ENCODE peak calls at places on chromosomes 11 and 22, in nine cellular contexts. One of them, this sample, is unnamed.

GRCh38 chr22:48369789-48370507 is 1457.7 kb downstream of the BRD1 start:
- DNase-seq in endodermal cell: peak
- DNase-seq in neural progenitor cell: peak
- DNase-seq in AG04450: no peak
- DNase-seq in mammary epithelial cell: no peak
- DNase-seq in neuronal stem cell: no peak
- DNase-seq in CD8-positive, alpha-beta memory T cell: no peak
- DNase-seq in A549: peak
- DNase-seq in transverse colon: peak
- DNase-seq in this sample: no peak

GRCh38 chr11:95149659-95150294 is 60.1 kb downstream of the ENDOD1 start:
- DNase-seq in endodermal cell: peak
- DNase-seq in neural progenitor cell: peak
- DNase-seq in AG04450: no peak
- DNase-seq in mammary epithelial cell: peak
- DNase-seq in neuronal stem cell: peak
- DNase-seq in CD8-positive, alpha-beta memory T cell: no peak
- DNase-seq in A549: no peak
- DNase-seq in transverse colon: peak
- DNase-seq in this sample: peak

GRCh38 chr11:95088946-95089619 is 563 bp upstream of the ENDOD1 start:
- DNase-seq in endodermal cell: no peak
- DNase-seq in neural progenitor cell: no peak
- DNase-seq in AG04450: no peak
- DNase-seq in mammary epithelial cell: no peak
- DNase-seq in neuronal stem cell: no peak
- DNase-seq in CD8-positive, alpha-beta memory T cell: peak
- DNase-seq in A549: no peak
- DNase-seq in transverse colon: no peak
- DNase-seq in this sample: no peak

GRCh38 chr11:91308069-91308468 is 916.5 kb upstream of the FAT3 start:
- DNase-seq in endodermal cell: no peak
- DNase-seq in neural progenitor cell: no peak
- DNase-seq in AG04450: no peak
- DNase-seq in mammary epithelial cell: no peak
- DNase-seq in neuronal stem cell: no peak
- DNase-seq in CD8-positive, alpha-beta memory T cell: no peak
- DNase-seq in A549: no peak
- DNase-seq in transverse colon: no peak
- DNase-seq in this sample: no peak

GRCh38 chr11:117457835-117458234 is 130.2 kb downstream of the CEP164 start:
- DNase-seq in endodermal cell: peak
- DNase-seq in neural progenitor cell: no peak
- DNase-seq in AG04450: no peak
- DNase-seq in mammary epithelial cell: no peak
- DNase-seq in neuronal stem cell: no peak
- DNase-seq in CD8-positive, alpha-beta memory T cell: no peak
- DNase-seq in A549: no peak
- DNase-seq in transverse colon: no peak
- DNase-seq in this sample: no peak

GRCh38 chr11:67033661-67034166 is 10.8 kb downstream of the SYT12 start:
- DNase-seq in endodermal cell: peak
- DNase-seq in neural progenitor cell: no peak
- DNase-seq in AG04450: peak
- DNase-seq in mammary epithelial cell: peak
- DNase-seq in neuronal stem cell: no peak
- DNase-seq in CD8-positive, alpha-beta memory T cell: no peak
- DNase-seq in A549: no peak
- DNase-seq in transverse colon: no peak
- DNase-seq in this sample: peak

GRCh38 chr11:72224587-72225410 is at the start of gene INPPL1:
- DNase-seq in endodermal cell: peak
- DNase-seq in neural progenitor cell: peak
- DNase-seq in AG04450: no peak
- DNase-seq in mammary epithelial cell: peak
- DNase-seq in neuronal stem cell: no peak
- DNase-seq in CD8-positive, alpha-beta memory T cell: peak
- DNase-seq in A549: no peak
- DNase-seq in transverse colon: peak
- DNase-seq in this sample: no peak

GRCh38 chr11:38274031-38274430 is 1676.0 kb upstream of the RAG2 start:
- DNase-seq in endodermal cell: no peak
- DNase-seq in neural progenitor cell: no peak
- DNase-seq in AG04450: no peak
- DNase-seq in mammary epithelial cell: peak
- DNase-seq in neuronal stem cell: no peak
- DNase-seq in CD8-positive, alpha-beta memory T cell: no peak
- DNase-seq in A549: no peak
- DNase-seq in transverse colon: no peak
- DNase-seq in this sample: peak

GRCh38 chr11:688681-689080 is 6.3 kb downstream of the DEAF1 start:
- DNase-seq in endodermal cell: no peak
- DNase-seq in neural progenitor cell: no peak
- DNase-seq in AG04450: no peak
- DNase-seq in mammary epithelial cell: no peak
- DNase-seq in neuronal stem cell: no peak
- DNase-seq in CD8-positive, alpha-beta memory T cell: no peak
- DNase-seq in A549: no peak
- DNase-seq in transverse colon: no peak
- DNase-seq in this sample: no peak

GRCh38 chr11:6156628-6157367 is 13.3 kb downstream of the OR52B2 start:
- DNase-seq in endodermal cell: peak
- DNase-seq in neural progenitor cell: no peak
- DNase-seq in AG04450: no peak
- DNase-seq in mammary epithelial cell: no peak
- DNase-seq in neuronal stem cell: no peak
- DNase-seq in CD8-positive, alpha-beta memory T cell: no peak
- DNase-seq in A549: no peak
- DNase-seq in transverse colon: no peak
- DNase-seq in this sample: no peak

GRCh38 chr11:115927823-115928329 is 423.7 kb upstream of the CADM1 start:
- DNase-seq in endodermal cell: no peak
- DNase-seq in neural progenitor cell: no peak
- DNase-seq in AG04450: no peak
- DNase-seq in mammary epithelial cell: no peak
- DNase-seq in neuronal stem cell: no peak
- DNase-seq in CD8-positive, alpha-beta memory T cell: no peak
- DNase-seq in A549: no peak
- DNase-seq in transverse colon: no peak
- DNase-seq in this sample: no peak

DNA sequence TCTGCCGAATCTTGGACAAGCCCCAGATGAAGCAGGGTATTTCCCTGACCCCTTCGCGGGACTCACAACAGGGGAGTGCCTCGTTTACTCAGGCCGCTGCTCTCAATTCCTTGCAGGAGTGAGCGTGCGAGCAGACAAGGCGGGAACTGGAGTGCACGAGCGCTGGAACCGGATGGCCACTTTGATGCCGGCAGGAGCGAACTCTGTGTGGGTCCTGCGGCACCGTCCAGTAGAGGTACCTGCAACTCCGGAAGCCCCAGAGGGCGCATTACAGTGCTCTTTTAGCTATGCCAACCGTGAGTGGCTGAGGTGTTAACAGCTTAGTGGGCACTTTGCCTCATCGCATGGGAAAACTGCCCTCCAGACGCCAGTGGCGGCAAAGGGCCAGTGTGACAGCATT is 182.3 kb upstream of the ANO3 start:
- DNase-seq in endodermal cell: peak
- DNase-seq in neural progenitor cell: no peak
- DNase-seq in AG04450: no peak
- DNase-seq in mammary epithelial cell: no peak
- DNase-seq in neuronal stem cell: no peak
- DNase-seq in CD8-positive, alpha-beta memory T cell: no peak
- DNase-seq in A549: no peak
- DNase-seq in transverse colon: no peak
- DNase-seq in this sample: no peak
- H3K27ac ChIP-seq in endodermal cell: no peak
- H3K27ac ChIP-seq in neural progenitor cell: no peak
- H3K27ac ChIP-seq in AG04450: no peak
- H3K27ac ChIP-seq in mammary epithelial cell: no peak
- H3K27ac ChIP-seq in neuronal stem cell: no peak
- H3K27ac ChIP-seq in CD8-positive, alpha-beta memory T cell: no peak
- H3K27ac ChIP-seq in A549: no peak
- H3K27ac ChIP-seq in transverse colon: no peak
- H3K27ac ChIP-seq in this sample: no peak

GRCh38 chr11:10868375-10868774 is 10.5 kb upstream of the ZBED5 start:
- DNase-seq in endodermal cell: no peak
- DNase-seq in neural progenitor cell: no peak
- DNase-seq in AG04450: no peak
- DNase-seq in mammary epithelial cell: no peak
- DNase-seq in neuronal stem cell: no peak
- DNase-seq in CD8-positive, alpha-beta memory T cell: no peak
- DNase-seq in A549: no peak
- DNase-seq in transverse colon: no peak
- DNase-seq in this sample: no peak
- H3K27ac ChIP-seq in endodermal cell: no peak
- H3K27ac ChIP-seq in neural progenitor cell: no peak
- H3K27ac ChIP-seq in AG04450: no peak
- H3K27ac ChIP-seq in mammary epithelial cell: no peak
- H3K27ac ChIP-seq in neuronal stem cell: no peak
- H3K27ac ChIP-seq in CD8-positive, alpha-beta memory T cell: no peak
- H3K27ac ChIP-seq in A549: no peak
- H3K27ac ChIP-seq in transverse colon: no peak
- H3K27ac ChIP-seq in this sample: no peak

GRCh38 chr11:75554258-75555022 is 7.6 kb upstream of the SERPINH1 start:
- DNase-seq in endodermal cell: peak
- DNase-seq in neural progenitor cell: peak
- DNase-seq in AG04450: peak
- DNase-seq in mammary epithelial cell: no peak
- DNase-seq in neuronal stem cell: peak
- DNase-seq in CD8-positive, alpha-beta memory T cell: no peak
- DNase-seq in A549: no peak
- DNase-seq in transverse colon: peak
- DNase-seq in this sample: no peak

GRCh38 chr11:75553889-75554257 is 8.2 kb upstream of the SERPINH1 start:
- DNase-seq in endodermal cell: no peak
- DNase-seq in neural progenitor cell: no peak
- DNase-seq in AG04450: no peak
- DNase-seq in mammary epithelial cell: no peak
- DNase-seq in neuronal stem cell: no peak
- DNase-seq in CD8-positive, alpha-beta memory T cell: no peak
- DNase-seq in A549: no peak
- DNase-seq in transverse colon: no peak
- DNase-seq in this sample: no peak

GRCh38 chr11:75555079-75555811 is 6.8 kb upstream of the SERPINH1 start:
- DNase-seq in endodermal cell: peak
- DNase-seq in neural progenitor cell: no peak
- DNase-seq in AG04450: no peak
- DNase-seq in mammary epithelial cell: no peak
- DNase-seq in neuronal stem cell: no peak
- DNase-seq in CD8-positive, alpha-beta memory T cell: no peak
- DNase-seq in A549: no peak
- DNase-seq in transverse colon: no peak
- DNase-seq in this sample: no peak

GRCh38 chr11:75549370-75549958 is 12.6 kb upstream of the SERPINH1 start:
- DNase-seq in endodermal cell: no peak
- DNase-seq in neural progenitor cell: no peak
- DNase-seq in AG04450: no peak
- DNase-seq in mammary epithelial cell: no peak
- DNase-seq in neuronal stem cell: no peak
- DNase-seq in CD8-positive, alpha-beta memory T cell: no peak
- DNase-seq in A549: no peak
- DNase-seq in transverse colon: no peak
- DNase-seq in this sample: no peak

GRCh38 chr11:75553182-75553581 is 8.9 kb upstream of the SERPINH1 start:
- DNase-seq in endodermal cell: no peak
- DNase-seq in neural progenitor cell: no peak
- DNase-seq in AG04450: no peak
- DNase-seq in mammary epithelial cell: no peak
- DNase-seq in neuronal stem cell: no peak
- DNase-seq in CD8-positive, alpha-beta memory T cell: no peak
- DNase-seq in A549: no peak
- DNase-seq in transverse colon: no peak
- DNase-seq in this sample: no peak
- H3K27ac ChIP-seq in endodermal cell: no peak
- H3K27ac ChIP-seq in neural progenitor cell: no peak
- H3K27ac ChIP-seq in AG04450: no peak
- H3K27ac ChIP-seq in mammary epithelial cell: no peak
- H3K27ac ChIP-seq in neuronal stem cell: no peak
- H3K27ac ChIP-seq in CD8-positive, alpha-beta memory T cell: no peak
- H3K27ac ChIP-seq in A549: no peak
- H3K27ac ChIP-seq in transverse colon: peak
- H3K27ac ChIP-seq in this sample: peak

GRCh38 chr11:130181295-130182272 is 22.0 kb downstream of the ST14 start:
- DNase-seq in endodermal cell: no peak
- DNase-seq in neural progenitor cell: no peak
- DNase-seq in AG04450: peak
- DNase-seq in mammary epithelial cell: peak
- DNase-seq in neuronal stem cell: no peak
- DNase-seq in CD8-positive, alpha-beta memory T cell: no peak
- DNase-seq in A549: peak
- DNase-seq in transverse colon: peak
- DNase-seq in this sample: peak
- H3K27ac ChIP-seq in endodermal cell: no peak
- H3K27ac ChIP-seq in neural progenitor cell: no peak
- H3K27ac ChIP-seq in AG04450: no peak
- H3K27ac ChIP-seq in mammary epithelial cell: no peak
- H3K27ac ChIP-seq in neuronal stem cell: no peak
- H3K27ac ChIP-seq in CD8-positive, alpha-beta memory T cell: no peak
- H3K27ac ChIP-seq in A549: peak
- H3K27ac ChIP-seq in transverse colon: peak
- H3K27ac ChIP-seq in this sample: peak

GRCh38 chr22:49658902-49659280 is 168.8 kb downstream of the BRD1 start:
- DNase-seq in endodermal cell: peak
- DNase-seq in neural progenitor cell: no peak
- DNase-seq in AG04450: no peak
- DNase-seq in mammary epithelial cell: no peak
- DNase-seq in neuronal stem cell: no peak
- DNase-seq in CD8-positive, alpha-beta memory T cell: no peak
- DNase-seq in A549: no peak
- DNase-seq in transverse colon: no peak
- DNase-seq in this sample: no peak

GRCh38 chr22:49656291-49656851 is 171.3 kb downstream of the BRD1 start:
- DNase-seq in endodermal cell: no peak
- DNase-seq in neural progenitor cell: no peak
- DNase-seq in AG04450: no peak
- DNase-seq in mammary epithelial cell: no peak
- DNase-seq in neuronal stem cell: no peak
- DNase-seq in CD8-positive, alpha-beta memory T cell: no peak
- DNase-seq in A549: no peak
- DNase-seq in transverse colon: no peak
- DNase-seq in this sample: no peak

GRCh38 chr22:49659281-49659923 is 168.3 kb downstream of the BRD1 start:
- DNase-seq in endodermal cell: peak
- DNase-seq in neural progenitor cell: no peak
- DNase-seq in AG04450: no peak
- DNase-seq in mammary epithelial cell: no peak
- DNase-seq in neuronal stem cell: no peak
- DNase-seq in CD8-positive, alpha-beta memory T cell: no peak
- DNase-seq in A549: no peak
- DNase-seq in transverse colon: peak
- DNase-seq in this sample: no peak

GRCh38 chr22:49657974-49658550 is 169.6 kb downstream of the BRD1 start:
- DNase-seq in endodermal cell: no peak
- DNase-seq in neural progenitor cell: no peak
- DNase-seq in AG04450: no peak
- DNase-seq in mammary epithelial cell: no peak
- DNase-seq in neuronal stem cell: no peak
- DNase-seq in CD8-positive, alpha-beta memory T cell: no peak
- DNase-seq in A549: no peak
- DNase-seq in transverse colon: no peak
- DNase-seq in this sample: no peak

GRCh38 chr22:49657275-49657973 is 170.2 kb downstream of the BRD1 start:
- DNase-seq in endodermal cell: no peak
- DNase-seq in neural progenitor cell: no peak
- DNase-seq in AG04450: no peak
- DNase-seq in mammary epithelial cell: no peak
- DNase-seq in neuronal stem cell: no peak
- DNase-seq in CD8-positive, alpha-beta memory T cell: peak
- DNase-seq in A549: no peak
- DNase-seq in transverse colon: peak
- DNase-seq in this sample: no peak
- H3K27ac ChIP-seq in endodermal cell: no peak
- H3K27ac ChIP-seq in neural progenitor cell: no peak
- H3K27ac ChIP-seq in AG04450: no peak
- H3K27ac ChIP-seq in mammary epithelial cell: no peak
- H3K27ac ChIP-seq in neuronal stem cell: no peak
- H3K27ac ChIP-seq in CD8-positive, alpha-beta memory T cell: peak
- H3K27ac ChIP-seq in A549: no peak
- H3K27ac ChIP-seq in transverse colon: peak
- H3K27ac ChIP-seq in this sample: no peak

This sample was measured in RWPE1.